ENCODE peak calls at places on chromosome 19, in six cellular contexts. O is GM12865, Q is glutamatergic neuron, I is psoas muscle, Y is cardiac muscle cell, T is AG04450. A is an unnamed sample.
A peak's percentile ranks its signal among the peaks of the same experiment; 100 is the strongest.

GRCh38 chr19:2150794-2151338 is 500 bp downstream of the AP3D1 start:
- DNase-seq in T (no peak), I (peak; percentile 71), O (peak; percentile 19), Q (peak; percentile 42), Y (no peak), A (no peak)

GRCh38 chr19:9939301-9939913 is 3.1 kb upstream of the OLFM2 start:
- DNase-seq in T (no peak), Q (no peak), Y (peak; percentile 39), I (no peak), O (no peak), A (no peak)

GRCh38 chr19:9075064-9075964 is 11.5 kb upstream of the OR1M1 start:
- DNase-seq in O (no peak), Y (peak; percentile 37), T (peak; percentile 39), I (peak; percentile 51), Q (no peak), A (peak; percentile 65)

GRCh38 chr19:48436586-48436985 is 9.2 kb upstream of the GRWD1 start:
- DNase-seq in Y (no peak), O (no peak), T (no peak), I (no peak), Q (no peak), A (no peak)

GRCh38 chr19:49113762-49114629 is at the start of gene LIN7B:
- DNase-seq in T (no peak), Y (peak; percentile 94), Q (peak; percentile 83), O (peak; percentile 77), I (peak; percentile 81), A (no peak)

GRCh38 chr19:30063184-30064020 is 121.4 kb downstream of the URI1 start:
- DNase-seq in I (no peak), T (no peak), Q (no peak), O (no peak), Y (no peak), A (no peak)

GRCh38 chr19:39846678-39847486 is 703 bp upstream of the FBL start:
- DNase-seq in O (no peak), Q (no peak), Y (peak; percentile 31), T (no peak), I (no peak), A (no peak)

GRCh38 chr19:6720369-6721112 is at the start of gene C3:
- DNase-seq in I (peak; percentile 82), Q (no peak), Y (no peak), T (no peak), O (no peak), A (peak; percentile 47)

GRCh38 chr19:55642153-55643002 is 1.1 kb upstream of the ZNF581 start:
- DNase-seq in T (no peak), O (peak; percentile 49), Y (peak; percentile 50), I (no peak), Q (peak; percentile 38), A (no peak)

GRCh38 chr19:9523885-9524474 is 14.5 kb downstream of the ZNF426 start:
- DNase-seq in Q (no peak), O (no peak), Y (no peak), I (no peak), T (no peak), A (no peak)

GRCh38 chr19:53034948-53035675 is 9.4 kb upstream of the ERVV-2 start:
- DNase-seq in I (no peak), Q (no peak), Y (no peak), T (no peak), O (no peak), A (no peak)

GRCh38 chr19:7533281-7533819 is 2.2 kb upstream of the PNPLA6 start:
- DNase-seq in O (no peak), T (no peak), I (peak; percentile 84), Y (no peak), Q (peak; percentile 52), A (no peak)

GRCh38 chr19:18832331-18833140 is 777 bp downstream of the UPF1 start:
- DNase-seq in Y (peak; percentile 45), O (peak; percentile 62), Q (peak; percentile 47), I (no peak), T (no peak), A (no peak)

GRCh38 chr19:13026478-13026999 is 31.3 kb downstream of the NFIX start:
- DNase-seq in O (no peak), T (no peak), Y (no peak), Q (no peak), I (no peak), A (no peak)

GRCh38 chr19:50679177-50680125 is 30.2 kb downstream of the C19orf81 start:
- DNase-seq in Q (peak; percentile 90), T (peak; percentile 36), O (peak; percentile 90), Y (peak; percentile 84), I (peak; percentile 82), A (peak; percentile 70)

GRCh38 chr19:11513946-11514345 is 8.3 kb upstream of the ZNF653 start:
- DNase-seq in I (no peak), O (no peak), Y (no peak), Q (no peak), T (no peak), A (no peak)

GRCh38 chr19:11066326-11066725 is 22.9 kb upstream of the LDLR start:
- DNase-seq in O (no peak), Y (no peak), Q (no peak), I (no peak), T (no peak), A (no peak)

GRCh38 chr19:5882421-5882968 is 12.2 kb upstream of the FUT5 start:
- DNase-seq in O (no peak), Q (no peak), T (no peak), Y (no peak), I (no peak), A (no peak)

GRCh38 chr19:51807111-51807701 is 12.2 kb downstream of the FPR3 start:
- DNase-seq in T (no peak), O (no peak), I (no peak), Q (no peak), Y (no peak), A (no peak)

GRCh38 chr19:15633122-15633521 is 7.6 kb upstream of the CYP4F3 start:
- DNase-seq in Y (no peak), T (no peak), O (no peak), Q (no peak), I (no peak), A (no peak)

GRCh38 chr19:15635016-15635805 is 5.5 kb upstream of the CYP4F3 start:
- DNase-seq in Q (no peak), Y (no peak), O (no peak), I (no peak), T (no peak), A (no peak)

GRCh38 chr19:15634105-15634504 is 6.6 kb upstream of the CYP4F3 start:
- DNase-seq in I (no peak), T (no peak), Y (no peak), Q (no peak), O (no peak), A (no peak)

GRCh38 chr19:15629003-15629880 is 11.5 kb upstream of the CYP4F3 start:
- DNase-seq in T (peak; percentile 2), O (peak; percentile 78), I (peak; percentile 85), Y (no peak), Q (peak; percentile 80), A (peak; percentile 97)

DNA sequence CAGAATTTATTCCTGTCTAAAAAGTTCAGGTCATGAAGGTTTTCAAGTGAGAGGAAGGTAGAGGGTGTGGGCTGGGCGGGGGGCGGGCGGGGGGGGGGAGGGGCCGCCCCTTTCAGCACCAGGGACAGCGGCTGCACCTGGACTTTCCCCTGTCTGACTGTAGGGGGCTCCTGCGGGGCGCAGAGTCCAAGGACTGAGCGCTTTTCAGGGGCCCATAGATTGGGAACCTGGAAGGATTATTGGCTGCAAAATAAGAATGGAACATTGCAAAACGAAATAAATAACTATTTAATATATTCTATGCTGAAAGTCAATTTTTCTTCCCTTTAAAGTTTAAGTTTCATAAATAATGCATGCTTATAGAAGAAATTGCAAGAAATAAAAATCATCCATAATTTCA is 8.9 kb upstream of the CYP4F3 start:
- DNase-seq in Q (peak; percentile 30), Y (no peak), O (peak; percentile 6), I (no peak), T (no peak), A (no peak)
- TF ChIP-seq CTCF in Q (no peak), Y (peak; percentile 42), O (peak; percentile 19), I (no peak), T (peak; percentile 31), A (no peak)

GRCh38 chr19:23075031-23075733 is 41.6 kb upstream of the ZNF730 start:
- DNase-seq in I (peak; percentile 62), T (peak; percentile 41), Q (peak; percentile 93), Y (peak; percentile 85), O (peak; percentile 56), A (peak; percentile 29)

GRCh38 chr19:23065306-23065705 is 51.5 kb upstream of the ZNF730 start:
- DNase-seq in Q (no peak), I (no peak), Y (no peak), T (no peak), O (no peak), A (no peak)

GRCh38 chr19:23071087-23071511 is 45.7 kb upstream of the ZNF730 start:
- DNase-seq in O (no peak), I (no peak), T (no peak), Y (no peak), Q (peak; percentile 46), A (no peak)

DNA sequence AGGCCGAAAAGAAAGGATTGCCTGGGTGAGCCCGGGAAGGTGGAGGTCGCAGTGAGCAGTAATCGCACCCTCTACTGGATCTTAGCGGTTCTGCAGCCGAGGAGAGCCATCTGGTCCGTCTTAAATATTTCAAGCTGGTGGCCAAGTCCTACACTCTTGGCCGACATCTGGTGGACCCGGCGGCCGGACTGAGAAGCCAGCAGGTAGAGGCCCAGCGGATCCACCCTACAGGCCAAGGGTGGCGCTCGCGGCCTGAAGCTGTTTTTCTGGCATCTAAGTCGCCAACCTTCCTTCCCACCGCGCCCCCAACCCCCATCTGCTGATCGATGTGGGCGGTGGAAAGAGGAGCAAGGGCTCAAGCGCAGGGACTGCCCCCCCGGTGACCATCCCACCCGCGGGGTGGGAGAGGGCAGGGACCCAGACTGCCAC is 46.5 kb upstream of the ZNF730 start:
- DNase-seq in Q (peak; percentile 48), Y (no peak), I (peak; percentile 60), T (no peak), O (peak; percentile 2), A (no peak)
- TF ChIP-seq CTCF in Q (peak; percentile 50), Y (peak; percentile 57), I (peak; percentile 29), T (peak; percentile 36), O (peak; percentile 5), A (no peak)

DNA sequence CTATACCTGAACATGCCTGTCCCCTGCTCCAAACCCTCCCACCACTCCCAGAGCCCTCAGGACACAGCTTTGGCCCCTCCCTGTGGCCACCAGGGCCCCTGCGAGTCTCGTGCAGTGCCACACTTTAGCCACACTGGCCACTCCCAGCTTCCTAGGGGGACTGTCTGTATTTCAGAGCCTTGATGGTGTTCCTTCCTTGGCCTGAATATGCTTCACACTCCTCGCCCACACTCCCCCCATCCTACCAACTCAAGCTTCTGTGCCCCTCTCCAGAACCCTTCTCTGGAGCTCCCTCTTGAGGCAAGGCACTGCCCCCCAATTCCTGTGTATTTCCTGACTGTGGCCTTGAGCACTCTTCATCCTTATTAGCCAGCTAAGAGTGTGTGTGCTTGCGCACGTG is 80.2 kb downstream of the DPF1 start:
- DNase-seq in I (no peak), T (no peak), Q (no peak), O (no peak), Y (no peak), A (no peak)
- TF ChIP-seq CTCF in I (no peak), T (peak; percentile 34), Q (no peak), O (peak; percentile 7), Y (peak; percentile 3), A (no peak)

GRCh38 chr19:3302755-3303154 is 63.6 kb upstream of the NFIC start:
- DNase-seq in Y (no peak), T (no peak), O (peak; percentile 23), I (no peak), Q (no peak), A (no peak)
- TF ChIP-seq CTCF in Y (no peak), T (no peak), O (no peak), I (no peak), Q (no peak), A (no peak)

A was measured in omental fat pad.